ENCODE peak calls at places on chromosomes 2 and 18, in four cellular contexts. Z is body of pancreas, Y is tibial nerve, Q is HCT116. K is an unnamed sample. For H3K36me3, the result is how much of the 10 kb centered on the place peaks cover.

GRCh38 chr2:55419236-55419513 is 481 bp downstream of the CCDC88A start:
- DNase-seq in Y (peak), Q (no peak), Z (peak), K (no peak)

GRCh38 chr18:21598726-21599584 is 1.5 kb downstream of the ESCO1 start:
- DNase-seq in Z (no peak), Y (no peak), Q (peak), K (no peak)

GRCh38 chr2:26613241-26614204 is 27.6 kb downstream of the CIB4 start:
- DNase-seq in Z (no peak), Q (no peak), Y (no peak), K (peak)

GRCh38 chr2:119113489-119113770 is 45.1 kb downstream of the C1QL2 start:
- DNase-seq in Q (no peak), Y (no peak), Z (no peak), K (no peak)

GRCh38 chr18:36583155-36583745 is 245.6 kb downstream of the TPGS2 start:
- DNase-seq in Q (no peak), Z (no peak), Y (no peak), K (no peak)

GRCh38 chr2:169741-170140 is 94.1 kb downstream of the SH3YL1 start:
- DNase-seq in Z (no peak), Q (no peak), Y (no peak), K (no peak)

GRCh38 chr2:100520224-100520623 is 42.6 kb upstream of the PDCL3 start:
- DNase-seq in Z (no peak), Q (no peak), Y (no peak), K (no peak)

GRCh38 chr18:70931942-70932814 is 643.3 kb downstream of the SOCS6 start:
- DNase-seq in Q (no peak), Z (no peak), Y (peak), K (no peak)

GRCh38 chr2:228318218-228318617 is 136.7 kb upstream of the SPHKAP start:
- DNase-seq in Q (peak), Y (no peak), Z (peak), K (no peak)

GRCh38 chr18:26133652-26134051 is at the start of gene PSMA8:
- DNase-seq in Z (peak), Y (no peak), Q (no peak), K (peak)

GRCh38 chr2:226213717-226214116 is 585.9 kb downstream of the IRS1 start:
- DNase-seq in Z (no peak), Y (no peak), Q (no peak), K (no peak)

GRCh38 chr18:58117685-58118403 is 73.8 kb downstream of the NEDD4L start:
- DNase-seq in Z (peak), Y (peak), Q (peak), K (peak)

GRCh38 chr18:68735498-68736343 is 20.8 kb upstream of the TMX3 start:
- DNase-seq in Q (peak), Y (no peak), Z (peak), K (no peak)

GRCh38 chr18:76336241-76336640 is 158.8 kb downstream of the ZNF516 start:
- DNase-seq in Q (no peak), Z (no peak), Y (no peak), K (no peak)

GRCh38 chr2:239855863-239856587 is 169.1 kb downstream of the NDUFA10 start:
- DNase-seq in Y (peak), Z (no peak), Q (no peak), K (no peak)

GRCh38 chr18:23918395-23919032 is 96.0 kb upstream of the TTC39C start:
- DNase-seq in Z (peak), Y (peak), Q (peak), K (peak)

GRCh38 chr2:58207189-58207588 is 33.9 kb downstream of the FANCL start:
- DNase-seq in Q (no peak), Z (no peak), Y (no peak), K (no peak)

GRCh38 chr2:44283116-44283666 is 7.9 kb downstream of the SLC3A1 start:
- DNase-seq in Q (no peak), Z (no peak), Y (no peak), K (no peak)

GRCh38 chr2:29051730-29052129 is 22.6 kb downstream of the PCARE start:
- DNase-seq in Q (no peak), Y (no peak), Z (no peak), K (no peak)

GRCh38 chr2:64980192-64980591 is 9.0 kb upstream of the SLC1A4 start:
- DNase-seq in Q (no peak), Z (no peak), Y (no peak), K (no peak)
- H3K4me3 ChIP-seq in Q (no peak), Z (no peak), Y (no peak), K (no peak)

GRCh38 chr2:36545871-36546416 is 52.0 kb downstream of the FEZ2 start:
- DNase-seq in Q (no peak), Y (no peak), Z (no peak), K (no peak)
- H3K36me3 ChIP-seq in Q (under half), Y (under half), Z (under half), K (under half)

DNA sequence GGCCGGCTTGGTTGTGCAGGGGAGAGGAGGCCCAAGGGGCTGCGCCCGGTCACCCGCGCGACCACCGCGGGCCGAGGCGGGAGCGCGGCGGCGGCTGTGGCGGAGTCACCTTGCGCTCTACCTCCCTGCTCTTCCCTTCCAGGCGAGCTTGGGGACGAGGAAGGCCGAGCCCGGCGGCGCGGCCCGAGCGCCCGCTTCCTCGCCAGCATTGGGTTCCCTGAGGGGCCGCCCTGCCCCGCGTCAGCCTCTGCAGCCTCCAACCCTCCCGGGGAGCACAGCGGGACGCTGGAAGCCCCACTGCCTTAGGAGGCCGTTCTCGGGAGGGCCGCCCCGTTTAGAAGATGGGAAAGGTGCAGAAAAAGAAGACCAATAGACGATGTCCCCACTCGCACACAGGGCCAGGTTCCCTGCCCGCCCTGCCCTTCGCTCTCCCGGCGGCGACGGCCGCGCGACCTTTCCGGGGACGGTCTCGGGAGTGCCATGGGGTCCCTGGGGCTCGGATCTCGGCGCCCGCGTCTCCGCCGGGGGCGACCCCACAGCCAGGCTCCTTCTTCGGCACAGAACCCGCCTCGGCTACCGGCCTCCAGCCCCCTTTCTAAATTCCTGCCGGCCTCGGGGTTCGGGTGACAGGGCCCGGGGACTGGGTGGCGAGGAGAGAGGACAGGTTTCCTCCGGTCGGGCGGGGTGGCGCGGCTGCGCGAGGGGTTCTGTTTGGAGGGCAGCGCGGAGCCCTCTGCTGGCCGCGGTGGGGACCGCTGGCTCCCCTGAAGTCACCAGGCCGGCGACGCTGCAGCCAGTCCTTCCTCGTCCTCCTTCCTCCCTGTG is 85.5 kb downstream of the HS6ST1 start:
- DNase-seq in Y (peak), Z (peak), Q (peak), K (peak)
- TF ChIP-seq POLR2A in Y (no peak), Z (peak), Q (no peak), K (no peak)

DNA sequence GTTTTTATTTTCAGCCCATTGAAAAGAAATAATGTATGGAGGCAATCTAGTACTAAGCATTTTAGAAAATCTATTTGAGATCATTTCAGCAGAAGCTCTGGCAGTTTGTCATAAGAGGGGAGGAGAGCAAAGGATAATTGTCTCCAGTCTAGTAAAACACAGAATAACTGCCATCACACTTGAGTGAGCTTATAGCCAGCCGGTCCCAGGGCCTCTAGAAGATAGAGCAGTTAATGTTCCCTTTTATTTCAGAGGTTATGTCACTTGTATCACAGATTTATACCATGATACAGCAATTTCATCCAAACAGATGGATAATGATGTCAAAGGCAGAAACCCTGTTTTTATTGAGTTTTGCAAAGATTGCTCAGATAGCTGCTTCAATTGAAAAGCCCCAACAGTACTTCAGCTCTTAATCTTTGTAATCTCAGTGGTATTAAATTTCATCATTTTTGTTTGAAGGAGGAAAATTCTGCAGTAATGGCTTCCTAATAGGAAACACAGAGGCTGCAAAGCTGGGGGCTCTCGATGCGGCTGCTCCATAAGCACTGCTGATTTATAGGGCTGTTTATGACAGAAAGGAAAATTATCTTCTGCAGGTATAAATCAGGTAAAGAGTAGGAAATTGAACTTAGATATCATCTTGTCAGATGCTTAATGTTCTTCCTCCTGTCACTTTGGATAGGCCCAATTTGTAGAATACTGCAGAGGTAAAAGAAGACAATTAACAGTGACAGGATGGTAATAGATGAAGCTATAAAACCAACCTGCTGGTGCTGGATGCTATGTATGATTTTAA is 112.3 kb downstream of the LNPK start:
- DNase-seq in Z (no peak), Y (no peak), Q (no peak), K (no peak)
- H3K4me3 ChIP-seq in Z (no peak), Y (no peak), Q (no peak), K (no peak)

DNA sequence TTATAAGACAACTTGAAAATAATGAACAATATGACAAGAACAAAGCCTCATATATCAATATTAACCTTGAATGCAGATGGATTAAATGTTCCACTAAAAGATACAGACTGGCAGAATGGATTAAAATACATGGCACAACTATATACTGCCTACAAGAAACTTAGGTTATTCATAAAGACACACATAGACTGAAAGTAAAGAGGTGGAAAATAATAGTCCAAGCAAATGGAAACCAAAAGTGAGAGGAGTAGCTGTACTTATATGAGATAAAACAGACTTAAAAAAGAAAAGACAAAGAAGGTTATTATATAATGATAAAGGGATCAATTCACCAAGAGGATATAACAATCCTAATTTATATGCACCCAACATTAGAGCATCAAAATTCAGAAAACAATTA is 18.2 kb downstream of the LMAN1 start:
- DNase-seq in Q (no peak), Y (no peak), Z (no peak), K (no peak)
- H3K36me3 ChIP-seq in Q (under half), Y (under half), Z (under half), K (under half)

GRCh38 chr2:21005700-21006422 is 38.0 kb downstream of the APOB start:
- DNase-seq in Y (no peak), Q (no peak), Z (no peak), K (no peak)

GRCh38 chr2:21002814-21003192 is 41.1 kb downstream of the APOB start:
- DNase-seq in Q (no peak), Z (no peak), Y (no peak), K (no peak)

GRCh38 chr2:21003572-21004180 is 40.2 kb downstream of the APOB start:
- DNase-seq in Q (no peak), Y (no peak), Z (no peak), K (no peak)

GRCh38 chr2:21005111-21005699 is 38.7 kb downstream of the APOB start:
- DNase-seq in Z (no peak), Q (no peak), Y (no peak), K (no peak)

DNA sequence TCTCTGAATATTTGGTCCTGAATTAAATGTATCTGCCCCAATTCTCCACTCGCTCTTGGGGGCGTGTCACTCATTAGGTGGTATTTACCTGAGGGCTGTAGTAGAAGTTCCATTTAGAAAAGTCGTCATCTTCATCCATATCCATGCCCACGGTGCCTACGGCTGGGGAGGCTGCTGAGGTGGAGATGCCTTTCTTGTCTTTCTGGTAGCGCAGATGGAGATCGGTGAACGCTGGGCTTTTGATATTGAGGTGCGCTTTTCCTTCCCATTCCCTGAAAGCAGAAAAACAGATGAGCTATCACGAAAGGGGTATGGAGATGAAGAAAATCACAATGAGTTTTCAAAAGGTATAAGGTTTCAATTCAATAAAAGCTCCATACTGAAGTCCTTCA is 39.7 kb downstream of the APOB start:
- DNase-seq in Q (no peak), Z (no peak), Y (no peak), K (no peak)
- TF ChIP-seq POLR2A in Q (no peak), Z (no peak), Y (no peak), K (no peak)

GRCh38 chr2:111705711-111706323 is 178.2 kb downstream of the ANAPC1 start:
- DNase-seq in Z (no peak), Y (no peak), Q (peak), K (no peak)

GRCh38 chr2:111702809-111703196 is 181.2 kb downstream of the ANAPC1 start:
- DNase-seq in Q (no peak), Y (no peak), Z (no peak), K (no peak)

GRCh38 chr2:111703759-111704158 is 180.2 kb downstream of the ANAPC1 start:
- DNase-seq in Q (no peak), Z (no peak), Y (no peak), K (no peak)

GRCh38 chr2:111705206-111705605 is 178.8 kb downstream of the ANAPC1 start:
- DNase-seq in Z (no peak), Q (no peak), Y (no peak), K (no peak)

GRCh38 chr2:111704246-111704645 is 179.7 kb downstream of the ANAPC1 start:
- DNase-seq in Y (no peak), Z (no peak), Q (no peak), K (no peak)
- H3K4me3 ChIP-seq in Y (no peak), Z (no peak), Q (no peak), K (no peak)